ENCODE peak calls at places on chromosomes 11 and 22, in nine cellular contexts. O is pulmonary artery endothelial cell; Q is RPMI8226; S is hepatic stellate cell; I is NCI-H2171; F is stimulated activated CD4-positive, alpha-beta T cell treated with anti-CD3 and anti-CD28 coated beads, TNF-alpha, amount 100 ng/mL, for 4 hours; X is lower lobe of right lung; C is HS-5; D is posterior cingulate gyrus. T is an unnamed sample.

GRCh38 chr11:1826552-1827094 is 8.2 kb upstream of the SYT8 start:
- DNase-seq in O (no peak), F (no peak), D (no peak), S (peak), I (no peak), C (no peak), X (peak), Q (peak), T (no peak)

GRCh38 chr11:27209562-27210005 is 153.4 kb downstream of the CCDC34 start:
- DNase-seq in O (peak), F (no peak), I (peak), X (no peak), C (peak), D (no peak), S (peak), Q (no peak), T (peak)

GRCh38 chr11:61163714-61164609 is 2.7 kb upstream of the VPS37C start:
- DNase-seq in Q (no peak), X (peak), F (no peak), I (no peak), C (no peak), S (no peak), D (no peak), O (no peak), T (no peak)

GRCh38 chr11:133908827-133909226 is 47.9 kb downstream of the IGSF9B start:
- DNase-seq in D (no peak), F (no peak), S (no peak), Q (no peak), C (no peak), X (peak), I (no peak), O (no peak), T (no peak)

GRCh38 chr11:19871531-19871930 is 158.9 kb downstream of the NAV2 start:
- DNase-seq in C (no peak), D (no peak), Q (no peak), O (no peak), F (no peak), X (no peak), S (no peak), I (no peak), T (no peak)

GRCh38 chr22:39090426-39091064 is 6.5 kb upstream of the APOBEC3H start:
- DNase-seq in D (no peak), O (no peak), C (no peak), F (peak), Q (no peak), S (no peak), I (no peak), X (peak), T (no peak)

GRCh38 chr22:46984751-46985506 is 222.5 kb downstream of the TBC1D22A start:
- DNase-seq in I (no peak), Q (no peak), O (peak), F (no peak), D (no peak), X (no peak), S (peak), C (peak), T (no peak)

GRCh38 chr11:126791991-126792390 is 208.6 kb downstream of the KIRREL3 start:
- DNase-seq in C (no peak), S (no peak), I (no peak), D (no peak), F (no peak), X (no peak), O (no peak), Q (no peak), T (no peak)

GRCh38 chr11:16876053-16876752 is 137.8 kb downstream of the C11orf58 start:
- DNase-seq in I (no peak), C (no peak), X (no peak), O (no peak), S (no peak), Q (no peak), D (no peak), F (no peak), T (no peak)

GRCh38 chr22:19738664-19739447 is 15.5 kb downstream of the GP1BB start:
- DNase-seq in I (no peak), C (no peak), X (no peak), O (no peak), S (no peak), Q (no peak), F (no peak), D (no peak), T (no peak)

GRCh38 chr11:66264893-66265292 is 3.5 kb upstream of the RAB1B start:
- DNase-seq in C (no peak), Q (peak), F (no peak), D (no peak), I (no peak), O (no peak), X (no peak), S (no peak), T (no peak)

GRCh38 chr22:23408321-23408720 is 171.8 kb downstream of the IGLL1 start:
- DNase-seq in S (no peak), I (no peak), D (no peak), O (no peak), X (no peak), C (no peak), F (no peak), Q (no peak), T (no peak)

GRCh38 chr11:8870461-8871282 is 40.3 kb upstream of the AKIP1 start:
- DNase-seq in O (no peak), F (peak), X (peak), S (peak), C (no peak), Q (peak), I (peak), D (peak), T (peak)

GRCh38 chr11:64758330-64759079 is 1.3 kb downstream of the PYGM start:
- DNase-seq in C (no peak), X (peak), I (no peak), O (no peak), D (no peak), Q (no peak), S (no peak), F (no peak), T (no peak)

GRCh38 chr11:120590472-120590871 is 78.9 kb downstream of the GRIK4 start:
- DNase-seq in C (no peak), I (no peak), X (peak), F (no peak), S (no peak), O (no peak), Q (no peak), D (no peak), T (no peak)

GRCh38 chr11:74325649-74326645 is 14.5 kb upstream of the P4HA3 start:
- DNase-seq in S (peak), Q (peak), O (peak), X (peak), I (peak), C (no peak), F (no peak), D (peak), T (peak)

GRCh38 chr11:130847517-130847916 is 68.8 kb downstream of the SNX19 start:
- DNase-seq in S (peak), X (no peak), C (peak), Q (peak), O (no peak), D (no peak), F (no peak), I (no peak), T (no peak)

GRCh38 chr22:28410050-28410816 is 269.4 kb downstream of the TTC28 start:
- DNase-seq in I (no peak), Q (no peak), C (no peak), S (peak), F (no peak), D (no peak), X (no peak), O (no peak), T (no peak)

GRCh38 chr11:63893355-63893754 is 23.6 kb downstream of the RCOR2 start:
- DNase-seq in O (no peak), C (no peak), S (no peak), I (no peak), Q (no peak), X (no peak), F (no peak), D (no peak), T (no peak)

GRCh38 chr11:119673389-119674336 is 55.3 kb downstream of the NECTIN1 start:
- DNase-seq in F (no peak), O (no peak), S (no peak), C (no peak), Q (peak), D (no peak), X (no peak), I (no peak), T (no peak)

GRCh38 chr11:118615282-118615979 is 8.0 kb downstream of the PHLDB1 start:
- DNase-seq in C (no peak), S (no peak), X (peak), F (no peak), D (no peak), I (no peak), O (no peak), Q (no peak), T (no peak)

GRCh38 chr22:31235076-31235475 is 23.0 kb downstream of the LIMK2 start:
- DNase-seq in C (no peak), I (no peak), S (no peak), O (no peak), X (no peak), Q (no peak), D (no peak), F (no peak), T (no peak)

GRCh38 chr22:50347157-50347556 is 4.0 kb downstream of the PPP6R2 start:
- DNase-seq in I (no peak), O (no peak), X (no peak), Q (no peak), S (no peak), F (no peak), C (no peak), D (no peak), T (no peak)

GRCh38 chr11:37942081-37942480 is 1344.0 kb upstream of the RAG2 start:
- DNase-seq in C (no peak), I (no peak), X (no peak), D (no peak), Q (no peak), F (no peak), S (no peak), O (no peak), T (no peak)

GRCh38 chr11:70468256-70469230 is 70.2 kb downstream of the CTTN start:
- DNase-seq in S (no peak), D (no peak), C (no peak), Q (no peak), I (no peak), X (no peak), F (no peak), O (no peak), T (no peak)

GRCh38 chr22:20001082-20001638 is 15.5 kb downstream of the ARVCF start:
- DNase-seq in D (no peak), Q (no peak), X (no peak), I (no peak), F (no peak), C (no peak), O (peak), S (no peak), T (no peak)

GRCh38 chr11:124717421-124717785 is 22.3 kb upstream of the NRGN start:
- DNase-seq in O (peak), S (peak), I (no peak), X (no peak), Q (no peak), D (no peak), F (no peak), C (no peak), T (no peak)

GRCh38 chr11:106961518-106961917 is 56.8 kb downstream of the GUCY1A2 start:
- DNase-seq in Q (no peak), D (no peak), X (no peak), O (peak), C (peak), F (no peak), I (no peak), S (peak), T (no peak)

GRCh38 chr11:123696183-123696582 is 41.8 kb upstream of the SCN3B start:
- DNase-seq in C (no peak), D (no peak), F (no peak), S (no peak), I (no peak), O (no peak), X (no peak), Q (no peak), T (no peak)

GRCh38 chr11:108196901-108197300 is 25.5 kb downstream of the NPAT start:
- DNase-seq in I (no peak), D (no peak), S (no peak), Q (no peak), C (no peak), F (no peak), X (no peak), O (no peak), T (no peak)

GRCh38 chr11:67355023-67355793 is 1.9 kb upstream of the POLD4 start:
- DNase-seq in F (no peak), X (no peak), Q (no peak), I (no peak), C (no peak), S (no peak), D (no peak), O (no peak), T (no peak)

GRCh38 chr11:1797391-1798125 is 33.8 kb upstream of the CTSD start:
- DNase-seq in S (no peak), I (no peak), Q (no peak), C (no peak), X (no peak), D (no peak), O (no peak), F (no peak), T (no peak)